ENCODE peak calls at places on chromosomes 16 and 17, in six cellular contexts. C is HepG2, S is SK-N-SH, I is K562, M is H1, V is GM12878. N is an unnamed sample.

GRCh38 chr16:935684-936083 is 35.1 kb downstream of the LMF1 start:
- DNase-seq in V (no peak), M (no peak), C (no peak), I (no peak), S (no peak), N (no peak)

GRCh38 chr17:42133461-42134041 is 10.9 kb downstream of the HSPB9 start:
- DNase-seq in I (no peak), V (no peak), S (no peak), M (no peak), C (no peak), N (no peak)

GRCh38 chr17:1323336-1323735 is 43.9 kb downstream of the TRARG1 start:
- DNase-seq in C (no peak), M (no peak), I (no peak), V (no peak), S (no peak), N (no peak)

GRCh38 chr16:3954411-3954921 is 74.0 kb upstream of the CREBBP start:
- DNase-seq in C (peak), M (no peak), S (no peak), V (no peak), I (no peak), N (no peak)

GRCh38 chr17:79836952-79837887 is 2.0 kb downstream of the CBX4 start:
- DNase-seq in I (peak), S (peak), V (no peak), C (peak), M (peak), N (peak)

GRCh38 chr17:79667746-79668145 is 56.9 kb upstream of the RBFOX3 start:
- DNase-seq in C (no peak), S (no peak), I (no peak), V (no peak), M (no peak), N (no peak)

GRCh38 chr17:45228985-45229517 is 7.4 kb downstream of the FMNL1 start:
- DNase-seq in V (peak), M (no peak), S (no peak), I (peak), C (peak), N (peak)

GRCh38 chr16:87435399-87436224 is 43.5 kb downstream of the MAP1LC3B start:
- DNase-seq in I (no peak), C (no peak), V (no peak), M (no peak), S (peak), N (no peak)

GRCh38 chr17:82956146-82956725 is 116.4 kb upstream of the ZNF750 start:
- DNase-seq in M (no peak), C (no peak), S (no peak), V (no peak), I (no peak), N (no peak)

GRCh38 chr16:29789775-29790182 is 772 bp upstream of the KIF22 start:
- DNase-seq in V (no peak), M (no peak), I (no peak), C (no peak), S (no peak), N (no peak)

GRCh38 chr16:13873835-13874438 is 46.0 kb upstream of the ERCC4 start:
- DNase-seq in C (peak), V (no peak), I (peak), S (peak), M (peak), N (no peak)

GRCh38 chr17:61722398-61722797 is 131.4 kb upstream of the NACA2 start:
- DNase-seq in V (no peak), C (no peak), S (no peak), M (no peak), I (no peak), N (no peak)

GRCh38 chr16:8398548-8398947 is 191.8 kb downstream of the TMEM114 start:
- DNase-seq in S (no peak), V (no peak), I (no peak), C (no peak), M (no peak), N (no peak)

GRCh38 chr17:35116845-35117244 is 2.8 kb downstream of the RAD51D start:
- DNase-seq in V (no peak), M (no peak), S (no peak), C (no peak), I (no peak), N (no peak)

GRCh38 chr16:26569793-26570192 is 496.9 kb upstream of the C16orf82 start:
- DNase-seq in V (no peak), S (no peak), I (no peak), C (peak), M (no peak), N (peak)

GRCh38 chr17:82065638-82066303 is at the start of gene DUS1L:
- DNase-seq in C (no peak), S (peak), I (peak), M (peak), V (no peak), N (peak)

GRCh38 chr17:79801156-79802038 is 4.5 kb upstream of the CBX8 start:
- DNase-seq in V (no peak), C (no peak), S (no peak), M (no peak), I (no peak), N (no peak)

GRCh38 chr17:80449930-80450576 is 26.4 kb downstream of the NPTX1 start:
- DNase-seq in C (no peak), V (no peak), I (no peak), S (no peak), M (no peak), N (no peak)

GRCh38 chr17:44773140-44773539 is 14.4 kb downstream of the ADAM11 start:
- DNase-seq in C (no peak), V (no peak), S (no peak), M (no peak), I (no peak), N (no peak)

GRCh38 chr16:56852401-56852730 is 12.6 kb upstream of the SLC12A3 start:
- DNase-seq in C (no peak), I (no peak), V (no peak), M (no peak), S (no peak), N (no peak)

GRCh38 chr16:87933140-87933495 is 3.2 kb downstream of the CA5A start:
- DNase-seq in S (no peak), V (no peak), I (no peak), M (no peak), C (no peak), N (no peak)

GRCh38 chr16:22123759-22124490 is 31.6 kb downstream of the VWA3A start:
- DNase-seq in M (no peak), S (no peak), I (peak), C (no peak), V (no peak), N (no peak)
- TF ChIP-seq GABPA in M (no peak), S (no peak), I (no peak), C (no peak), V (no peak), N (no peak)

GRCh38 chr16:69132424-69133252 is at the start of the genes CHTF8 and UTP4:
- DNase-seq in C (peak), M (no peak), S (peak), I (peak), V (no peak), N (peak)

GRCh38 chr16:69127966-69128510 is 4.3 kb downstream of the CHTF8 start:
- DNase-seq in I (no peak), S (no peak), C (no peak), V (no peak), M (no peak), N (no peak)

GRCh38 chr16:69131167-69131748 is 1.1 kb downstream of the CHTF8 start:
- DNase-seq in C (no peak), M (no peak), I (peak), V (no peak), S (peak), N (peak)

GRCh38 chr16:69131749-69132423 is 502 bp downstream of the CHTF8 start:
- DNase-seq in V (peak), C (peak), S (peak), I (peak), M (peak), N (peak)

GRCh38 chr16:69130461-69130860 is 1.9 kb downstream of the CHTF8 start:
- DNase-seq in M (no peak), S (no peak), V (no peak), I (no peak), C (no peak), N (no peak)
- TF ChIP-seq POLR2AphosphoS5 in M (no peak), S (peak), V (no peak), I (peak), C (peak), N (no peak)

DNA sequence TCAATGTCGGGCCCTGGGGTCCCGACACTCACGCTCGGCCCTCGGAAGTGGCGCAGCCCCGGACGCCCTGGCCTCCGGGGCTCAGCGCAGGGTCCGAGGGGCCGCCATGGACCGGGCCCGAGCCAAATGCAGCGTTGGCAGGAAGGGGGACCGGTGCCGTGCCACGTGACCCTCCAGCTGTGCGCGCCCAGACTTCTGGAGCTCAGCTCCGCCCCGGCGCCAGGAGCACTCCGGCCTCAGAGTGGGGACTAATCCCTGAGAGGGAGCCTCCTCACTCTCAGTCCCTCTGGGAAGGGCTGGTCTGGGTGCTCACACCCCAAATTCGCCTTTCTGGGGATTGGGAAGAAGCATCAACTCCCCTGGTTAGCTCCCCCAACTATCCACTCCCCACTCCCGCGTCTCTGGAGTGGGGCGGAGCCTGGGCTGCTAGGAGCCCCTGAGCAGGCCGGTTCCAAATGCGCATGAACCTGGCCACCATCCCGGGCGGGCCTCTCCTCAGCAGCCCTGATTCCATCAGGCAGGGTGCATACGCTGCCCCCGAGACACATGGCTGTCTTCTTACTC is at the start of gene B3GNT9:
- DNase-seq in S (peak), V (no peak), I (peak), M (peak), C (peak), N (no peak)
- TF ChIP-seq GABPA in S (no peak), V (no peak), I (no peak), M (no peak), C (no peak), N (no peak)

GRCh38 chr17:5220074-5220473 is 14.6 kb downstream of the SCIMP start:
- DNase-seq in I (no peak), M (no peak), C (no peak), V (no peak), S (no peak), N (no peak)

GRCh38 chr17:5226940-5227878 is 7.5 kb downstream of the SCIMP start:
- DNase-seq in I (no peak), M (no peak), C (no peak), S (no peak), V (peak), N (no peak)

GRCh38 chr17:5225668-5226457 is 8.8 kb downstream of the SCIMP start:
- DNase-seq in I (no peak), V (peak), C (no peak), S (no peak), M (no peak), N (no peak)
- TF ChIP-seq POLR2AphosphoS5 in I (no peak), V (peak), C (no peak), S (no peak), M (no peak), N (no peak)